ENCODE peak calls at places on chromosome 17, in six cellular contexts. V, B, L, N, U and X are unnamed samples.

GRCh38 chr17:2398188-2398587 is 2.7 kb downstream of the MNT start:
- DNase-seq in N (no peak), U (no peak), B (no peak), L (no peak), V (no peak), X (no peak)

GRCh38 chr17:57536289-57536688 is 208.8 kb downstream of the CCDC182 start:
- DNase-seq in B (no peak), N (no peak), V (no peak), U (no peak), L (no peak), X (no peak)

GRCh38 chr17:40812639-40813038 is 9.8 kb downstream of the KRT10 start:
- DNase-seq in U (no peak), V (no peak), N (no peak), L (no peak), B (no peak), X (no peak)

GRCh38 chr17:29193146-29193545 is 12.9 kb upstream of the MYO18A start:
- DNase-seq in N (no peak), U (no peak), V (no peak), L (no peak), B (no peak), X (no peak)

GRCh38 chr17:47811709-47812108 is 9.9 kb downstream of the OSBPL7 start:
- DNase-seq in U (no peak), L (no peak), N (no peak), V (no peak), B (no peak), X (no peak)

GRCh38 chr17:14619821-14620220 is 318.9 kb downstream of the HS3ST3B1 start:
- DNase-seq in V (no peak), L (no peak), U (no peak), N (no peak), B (no peak), X (no peak)

GRCh38 chr17:62164712-62165377 is 99.8 kb upstream of the MED13 start:
- DNase-seq in N (no peak), U (no peak), B (no peak), V (no peak), L (no peak), X (no peak)

GRCh38 chr17:72635034-72635654 is 457.3 kb downstream of the SLC39A11 start:
- DNase-seq in B (no peak), U (no peak), L (no peak), N (no peak), V (no peak), X (no peak)

GRCh38 chr17:4949321-4950074 is 1.2 kb upstream of the PFN1 start:
- DNase-seq in V (peak; percentile 89), U (peak; percentile 46), L (peak; percentile 92), B (peak; percentile 75), N (peak; percentile 78), X (peak; percentile 81)

GRCh38 chr17:77881545-77881944 is 77.0 kb upstream of the TNRC6C start:
- DNase-seq in B (peak; percentile 89), N (peak; percentile 66), U (peak; percentile 50), V (peak; percentile 68), L (no peak), X (peak; percentile 70)

GRCh38 chr17:50422738-50423137 is 3.3 kb upstream of the ACSF2 start:
- DNase-seq in U (no peak), V (no peak), B (no peak), N (no peak), L (no peak), X (no peak)
- TF ChIP-seq CTCF in U (no peak), V (no peak), B (no peak), N (no peak), L (no peak), X (no peak)

GRCh38 chr17:75270218-75270965 is 639 bp downstream of the MIF4GD start:
- DNase-seq in B (peak; percentile 69), N (peak; percentile 63), V (peak; percentile 93), L (peak; percentile 87), U (no peak), X (peak; percentile 43)

GRCh38 chr17:75270966-75271232 is at the start of gene MIF4GD:
- DNase-seq in B (no peak), V (no peak), N (no peak), L (no peak), U (no peak), X (no peak)

GRCh38 chr17:75271233-75271954 is 363 bp upstream of the MIF4GD start:
- DNase-seq in L (peak; percentile 80), V (peak; percentile 72), N (peak; percentile 70), B (peak; percentile 83), U (no peak), X (peak; percentile 75)

GRCh38 chr17:75272848-75273184 is 1.8 kb upstream of the MIF4GD start:
- DNase-seq in V (no peak), U (no peak), L (no peak), N (no peak), B (no peak), X (no peak)

DNA sequence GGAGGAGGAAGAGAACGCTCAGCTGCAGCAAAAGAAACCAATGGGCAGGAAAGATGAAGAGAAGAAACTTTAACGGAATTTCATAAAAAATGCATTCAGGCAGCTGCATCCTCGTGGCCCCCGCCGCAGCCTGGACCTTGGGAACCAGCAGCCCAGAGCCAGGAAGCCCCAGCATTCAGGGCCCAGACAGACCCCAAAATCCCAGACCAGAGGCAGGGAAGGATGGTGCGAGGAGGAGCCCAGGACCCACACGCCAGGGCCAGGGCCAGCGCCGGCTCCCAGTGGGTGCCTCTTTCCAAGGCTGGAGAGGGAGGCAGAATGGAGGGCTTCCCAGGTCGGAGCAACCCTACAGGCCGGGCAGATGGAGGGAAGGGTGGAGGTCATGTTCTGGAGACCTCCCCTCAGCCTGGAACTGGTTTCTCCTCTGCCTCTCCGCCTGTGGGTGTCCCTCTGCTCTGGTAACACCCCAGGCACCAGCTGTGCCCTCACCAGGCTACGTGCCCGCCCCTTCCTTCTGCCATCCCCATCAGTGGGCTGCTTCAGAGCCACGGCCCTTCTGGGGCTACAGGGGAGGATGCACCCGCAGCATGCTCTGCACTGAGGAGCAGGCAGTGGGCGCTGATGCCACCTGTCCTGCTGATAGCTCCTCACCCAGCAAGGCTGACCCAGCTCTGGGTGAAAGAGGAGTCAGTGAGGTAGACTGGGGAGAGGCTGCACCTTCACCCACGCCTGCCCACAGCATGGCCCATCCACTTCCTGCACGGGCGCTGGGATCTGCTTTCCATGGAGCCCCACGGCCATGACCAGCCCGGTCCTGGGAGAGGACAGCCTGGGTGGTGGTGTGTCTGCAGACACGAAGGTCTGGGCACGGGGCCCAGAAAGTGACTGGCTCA is 1.2 kb upstream of the MIF4GD start:
- DNase-seq in B (peak; percentile 70), N (no peak), V (peak; percentile 34), U (no peak), L (peak; percentile 33), X (no peak)
- TF ChIP-seq CTCF in B (no peak), N (no peak), V (no peak), U (no peak), L (no peak), X (no peak)

DNA sequence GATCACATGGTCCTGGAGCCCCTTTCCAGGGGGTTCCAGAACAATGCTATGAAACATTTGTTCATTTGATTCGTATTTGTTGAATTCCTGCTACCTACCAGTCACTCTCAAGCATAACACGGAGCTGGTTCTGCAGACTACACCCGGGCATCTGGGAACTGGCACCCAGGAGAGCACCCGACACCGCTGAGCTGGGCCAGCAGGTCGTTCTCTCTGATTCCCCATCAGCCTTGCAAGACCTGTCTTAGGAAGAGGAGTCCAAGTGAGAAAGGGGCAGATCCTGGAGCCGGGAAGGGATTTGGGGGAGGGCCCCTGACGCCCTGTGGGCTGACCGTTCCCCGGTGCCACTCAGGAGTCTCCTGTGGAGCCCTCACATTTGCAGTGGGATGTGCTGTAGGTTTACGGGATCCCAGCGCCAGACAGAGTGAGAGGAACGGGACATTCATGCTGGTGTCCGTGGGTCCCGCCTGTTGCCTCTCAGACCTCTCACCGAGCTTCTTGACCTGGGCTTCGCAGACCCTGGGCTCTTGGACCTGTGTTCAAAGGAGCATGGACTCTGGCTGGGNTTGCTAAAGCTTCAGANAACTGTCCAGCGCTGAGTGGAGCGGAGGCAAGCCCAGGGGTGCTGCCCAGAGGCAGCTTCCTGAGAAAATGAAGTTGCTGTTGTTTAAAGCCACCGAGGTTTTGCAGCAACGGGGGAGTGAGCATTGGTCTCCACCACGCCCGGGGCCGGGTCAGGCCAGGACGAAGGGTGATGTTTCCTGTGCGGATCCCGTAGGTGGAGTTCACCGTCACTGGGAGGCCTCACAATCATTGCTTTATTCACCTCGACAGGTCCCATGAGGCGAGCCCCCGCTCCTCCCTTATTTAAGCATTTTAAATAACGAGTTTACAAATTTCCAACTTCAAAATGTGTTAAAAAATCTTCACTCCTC is 49.2 kb downstream of the METRNL start:
- DNase-seq in U (no peak), L (no peak), N (no peak), V (no peak), B (no peak), X (no peak)
- TF ChIP-seq CTCF in U (no peak), L (no peak), N (no peak), V (no peak), B (no peak), X (no peak)

GRCh38 chr17:60315650-60316049 is 76.3 kb downstream of the USP32 start:
- DNase-seq in B (no peak), V (no peak), L (peak; percentile 35), N (no peak), U (no peak), X (no peak)
- TF ChIP-seq CTCF in B (no peak), V (no peak), L (peak; percentile 25), N (no peak), U (no peak), X (no peak)

DNA sequence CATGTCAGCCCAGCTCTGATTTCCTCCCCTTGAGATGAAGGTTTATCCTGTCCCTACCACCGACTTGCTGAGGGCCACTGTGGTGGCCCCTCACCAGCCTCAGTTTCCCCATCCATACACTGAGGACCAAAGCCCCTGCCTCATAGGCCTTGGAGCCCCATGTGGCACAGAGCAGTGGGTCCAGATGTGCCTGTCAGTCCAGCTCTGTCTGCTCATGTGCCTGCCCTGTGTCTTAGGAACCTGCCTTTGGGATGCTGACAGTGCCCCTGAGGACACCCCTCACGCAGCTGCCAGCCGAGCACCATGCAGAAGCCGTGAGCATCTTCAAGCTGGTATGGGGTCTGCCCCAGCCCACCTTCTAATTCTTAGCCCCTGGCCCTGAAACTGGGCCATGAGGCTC is 35.7 kb downstream of the MYO15A start:
- DNase-seq in N (no peak), L (no peak), B (no peak), V (no peak), U (no peak), X (no peak)
- TF ChIP-seq CTCF in N (no peak), L (no peak), B (no peak), V (no peak), U (no peak), X (no peak)

GRCh38 chr17:44354582-44355309 is 8.9 kb downstream of the FAM171A2 start:
- DNase-seq in B (peak; percentile 70), N (no peak), U (no peak), V (no peak), L (no peak), X (peak; percentile 74)
- TF ChIP-seq CTCF in B (peak; percentile 49), N (no peak), U (no peak), V (peak; percentile 60), L (peak; percentile 8), X (peak; percentile 49)